ENCODE peak calls at places on chromosome 10, in eight cellular contexts. I is GM23248, Z is neural progenitor cell, A is neuronal stem cell, E is MM.1S, G is mammary epithelial cell, R is IMR-90, W is OCI-LY7. T is an unnamed sample.

GRCh38 chr10:107516349-107516748 is 351.8 kb upstream of the SORCS1 start:
- DNase-seq in R (no peak), E (no peak), G (no peak), Z (no peak), I (no peak), W (no peak), A (no peak), T (no peak)

GRCh38 chr10:5629789-5630436 is 36.5 kb downstream of the ASB13 start:
- DNase-seq in E (peak), R (peak), G (peak), W (peak), A (peak), I (peak), Z (peak), T (peak)

GRCh38 chr10:61900829-61901783 is at the start of gene ARID5B:
- DNase-seq in Z (peak), G (peak), I (peak), A (peak), E (peak), W (peak), R (peak), T (peak)

GRCh38 chr10:4835494-4835918 is 9.5 kb downstream of the AKR1E2 start:
- DNase-seq in I (no peak), A (no peak), W (no peak), R (no peak), Z (no peak), E (no peak), G (no peak), T (no peak)

GRCh38 chr10:132329565-132330485 is 2.2 kb upstream of the LRRC27 start:
- DNase-seq in I (peak), W (peak), R (peak), G (peak), E (peak), Z (no peak), A (no peak), T (peak)

GRCh38 chr10:31760674-31761081 is 168.0 kb downstream of the ARHGAP12 start:
- DNase-seq in G (no peak), A (no peak), E (no peak), W (no peak), I (peak), Z (no peak), R (no peak), T (peak)

GRCh38 chr10:6353526-6353925 is 150.8 kb downstream of the PFKFB3 start:
- DNase-seq in E (no peak), A (no peak), Z (no peak), R (no peak), G (no peak), I (no peak), W (no peak), T (no peak)

GRCh38 chr10:79137404-79137803 is 68.6 kb downstream of the ZMIZ1 start:
- DNase-seq in W (no peak), E (no peak), G (no peak), I (no peak), R (no peak), Z (no peak), A (no peak), T (no peak)

GRCh38 chr10:35058134-35058533 is 32.0 kb downstream of the CUL2 start:
- DNase-seq in R (peak), W (no peak), A (no peak), E (no peak), Z (no peak), G (peak), I (peak), T (peak)

GRCh38 chr10:79605308-79605707 is 5.4 kb upstream of the SFTPA1 start:
- DNase-seq in W (no peak), I (no peak), G (no peak), R (no peak), E (no peak), Z (no peak), A (no peak), T (no peak)

GRCh38 chr10:43703286-43703685 is 54.6 kb upstream of the ZNF32 start:
- DNase-seq in W (no peak), R (no peak), Z (no peak), G (no peak), A (no peak), I (no peak), E (no peak), T (no peak)

GRCh38 chr10:78831457-78831856 is 237.3 kb upstream of the ZMIZ1 start:
- DNase-seq in G (no peak), R (no peak), E (no peak), I (no peak), W (no peak), A (no peak), Z (no peak), T (no peak)

GRCh38 chr10:6162589-6163356 is 40.0 kb upstream of the PFKFB3 start:
- DNase-seq in I (peak), W (no peak), E (no peak), R (no peak), A (no peak), Z (no peak), G (no peak), T (no peak)

GRCh38 chr10:99779335-99779734 is 3.1 kb upstream of the ABCC2 start:
- DNase-seq in W (peak), E (no peak), I (peak), G (peak), Z (no peak), R (peak), A (no peak), T (no peak)

GRCh38 chr10:35204650-35205319 is 78.1 kb downstream of the CREM start:
- DNase-seq in G (no peak), E (no peak), I (no peak), A (no peak), W (no peak), R (no peak), Z (no peak), T (no peak)

GRCh38 chr10:37947526-37947925 is 28.9 kb downstream of the ZNF25 start:
- DNase-seq in W (no peak), Z (no peak), E (no peak), R (no peak), I (no peak), A (no peak), G (no peak), T (no peak)

GRCh38 chr10:25113231-25114035 is 61.4 kb upstream of the GPR158 start:
- DNase-seq in I (peak), W (peak), G (peak), R (peak), Z (peak), A (peak), E (peak), T (peak)

GRCh38 chr10:93916257-93917063 is 22.7 kb downstream of the SLC35G1 start:
- DNase-seq in Z (peak), R (peak), I (peak), G (peak), W (peak), E (peak), A (no peak), T (no peak)

GRCh38 chr10:47022311-47023131 is 111.3 kb downstream of the PTPN20 start:
- DNase-seq in I (no peak), W (no peak), G (no peak), E (no peak), R (no peak), A (no peak), Z (no peak), T (peak)

GRCh38 chr10:99927719-99928280 is 81.9 kb downstream of the DNMBP start:
- DNase-seq in E (no peak), G (no peak), W (no peak), I (no peak), Z (peak), A (no peak), R (no peak), T (no peak)

GRCh38 chr10:35594115-35594849 is 10.9 kb upstream of the GJD4 start:
- DNase-seq in I (no peak), E (no peak), G (no peak), R (no peak), A (no peak), Z (no peak), W (no peak), T (no peak)

GRCh38 chr10:96271017-96271815 is at the start of gene BLNK:
- DNase-seq in R (peak), E (peak), A (no peak), W (peak), Z (no peak), I (peak), G (peak), T (no peak)

GRCh38 chr10:122263971-122264370 is 7.1 kb upstream of the BTBD16 start:
- DNase-seq in Z (no peak), W (no peak), E (no peak), A (no peak), I (peak), G (peak), R (peak), T (peak)

GRCh38 chr10:2476236-2476814 is 591.0 kb upstream of the PFKP start:
- DNase-seq in A (no peak), G (no peak), I (no peak), E (no peak), W (no peak), R (no peak), Z (no peak), T (no peak)

GRCh38 chr10:15744217-15744865 is 24.6 kb upstream of the ITGA8 start:
- DNase-seq in A (peak), Z (peak), G (peak), I (peak), W (peak), R (peak), E (peak), T (no peak)

GRCh38 chr10:102959399-102959798 is 41.3 kb downstream of the CNNM2 start:
- DNase-seq in A (no peak), I (no peak), Z (no peak), R (no peak), G (no peak), W (no peak), E (no peak), T (no peak)

GRCh38 chr10:119342017-119342734 is 134.8 kb downstream of the GRK5 start:
- DNase-seq in W (no peak), A (no peak), Z (no peak), R (peak), G (no peak), I (peak), E (no peak), T (peak)

GRCh38 chr10:6737080-6737641 is 157.1 kb upstream of the PRKCQ start:
- DNase-seq in R (peak), I (peak), E (no peak), A (no peak), Z (no peak), G (peak), W (no peak), T (no peak)

GRCh38 chr10:46018453-46019169 is 11.8 kb downstream of the NCOA4 start:
- DNase-seq in Z (no peak), A (no peak), W (no peak), E (no peak), R (peak), I (peak), G (no peak), T (no peak)

GRCh38 chr10:5515948-5516761 is 8.6 kb upstream of the CALML3 start:
- DNase-seq in E (no peak), Z (no peak), W (no peak), A (no peak), R (no peak), I (no peak), G (no peak), T (peak)

GRCh38 chr10:129105266-129105665 is 361.8 kb upstream of the MGMT start:
- DNase-seq in Z (no peak), R (peak), A (no peak), E (no peak), W (no peak), I (peak), G (no peak), T (peak)

GRCh38 chr10:17041626-17042520 is 87.7 kb downstream of the CUBN start:
- DNase-seq in Z (no peak), I (no peak), W (no peak), E (no peak), G (no peak), A (no peak), R (no peak), T (no peak)

GRCh38 chr10:47145290-47145934 is 154.6 kb upstream of the GDF10 start:
- DNase-seq in Z (no peak), W (no peak), R (no peak), G (no peak), I (peak), E (no peak), A (no peak), T (no peak)

DNA sequence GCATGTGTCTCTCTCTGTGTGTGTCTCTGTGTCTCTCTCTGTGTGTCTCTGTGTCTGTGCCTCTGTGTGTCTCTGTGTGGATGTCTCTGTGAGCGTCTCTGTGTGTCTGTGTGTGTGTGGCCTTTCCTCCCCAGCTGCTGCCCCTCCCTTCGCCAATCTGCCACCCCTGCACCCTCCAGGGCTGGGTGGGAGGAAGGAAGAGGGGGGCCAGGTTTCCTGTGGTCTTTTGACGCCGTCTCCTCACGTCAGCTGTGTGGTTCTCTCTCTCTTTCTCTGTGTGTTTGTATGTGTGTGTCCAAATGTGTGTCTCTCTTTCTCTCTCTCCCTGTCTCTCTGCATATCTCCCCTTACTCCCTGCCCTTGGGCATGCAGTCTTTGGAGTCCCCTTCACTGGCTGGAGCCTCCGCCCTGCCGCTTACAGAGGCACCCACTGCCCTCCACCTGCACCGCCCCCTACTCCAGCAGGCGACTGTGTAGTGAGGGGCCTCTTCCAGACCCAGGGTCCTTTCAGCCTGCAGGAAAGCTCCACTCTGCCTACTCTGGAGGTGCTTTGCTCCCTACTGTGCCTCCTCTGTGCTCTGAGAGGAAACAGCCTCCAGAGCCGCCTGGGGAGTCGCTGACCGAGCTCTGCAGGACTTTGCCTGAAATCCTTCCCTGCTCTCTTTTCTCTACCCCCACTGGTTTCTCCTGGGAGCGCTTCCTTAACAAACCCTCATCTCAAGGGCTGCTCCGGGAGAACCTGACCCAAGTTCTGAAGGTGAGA is 44.2 kb upstream of the C10orf71 start:
- DNase-seq in E (no peak), I (no peak), A (no peak), G (no peak), W (no peak), R (no peak), Z (no peak), T (no peak)
- H2AFZ ChIP-seq in E (no peak), I (no peak), A (no peak), G (no peak), W (no peak), R (no peak), Z (no peak), T (no peak)

GRCh38 chr10:21726601-21727295 is 192.7 kb downstream of the MLLT10 start:
- DNase-seq in E (no peak), Z (peak), W (no peak), R (peak), A (no peak), G (no peak), I (no peak), T (no peak)
- H3K4me3 ChIP-seq in E (no peak), Z (no peak), W (no peak), R (no peak), A (no peak), G (no peak), I (no peak), T (no peak)

GRCh38 chr10:88065384-88066049 is 202.1 kb downstream of the PTEN start:
- DNase-seq in A (no peak), I (no peak), G (no peak), Z (no peak), W (no peak), E (no peak), R (no peak), T (no peak)
- H3K27ac ChIP-seq in A (no peak), I (no peak), G (no peak), Z (no peak), W (peak), E (peak), R (no peak), T (no peak)

DNA sequence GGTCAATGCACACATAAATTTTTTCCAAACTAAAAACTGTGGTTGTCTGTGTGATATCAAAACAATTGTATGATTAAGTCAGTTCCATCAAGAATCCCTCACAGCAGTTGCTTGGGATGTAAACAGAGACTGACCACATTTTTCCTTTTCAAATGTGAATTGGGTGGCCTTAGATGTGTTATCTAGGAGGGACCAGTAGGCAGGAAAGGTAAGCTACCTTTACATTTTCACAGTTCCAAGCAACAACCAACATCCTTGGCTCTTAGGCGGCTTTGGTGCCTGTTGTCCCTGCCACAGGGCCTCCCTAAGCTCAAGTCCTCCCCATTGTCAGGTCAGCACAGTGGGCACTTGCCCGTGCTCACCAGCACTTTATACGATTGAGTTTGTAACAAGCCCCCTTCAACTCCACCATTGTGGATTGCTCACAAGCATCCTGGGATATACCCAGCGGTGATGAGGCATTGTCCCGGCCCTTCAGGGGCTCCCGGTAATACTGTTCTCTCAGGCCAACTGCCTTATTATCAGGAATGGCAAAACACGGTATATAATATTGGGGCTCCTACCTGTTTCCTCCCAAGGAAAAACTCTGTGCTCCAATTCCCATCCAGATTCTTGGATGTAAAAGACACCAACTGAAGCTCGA is 114.9 kb upstream of the ANKRD1 start:
- DNase-seq in W (no peak), G (no peak), Z (no peak), A (no peak), R (no peak), E (no peak), I (no peak), T (no peak)
- H2AFZ ChIP-seq in W (no peak), G (no peak), Z (no peak), A (no peak), R (no peak), E (no peak), I (no peak), T (no peak)

GRCh38 chr10:70495691-70496261 is 17.2 kb downstream of the PALD1 start:
- DNase-seq in G (no peak), W (no peak), R (no peak), A (no peak), I (no peak), E (no peak), Z (no peak), T (no peak)

GRCh38 chr10:70494536-70494935 is 16.0 kb downstream of the PALD1 start:
- DNase-seq in R (no peak), W (no peak), Z (no peak), E (peak), G (no peak), I (peak), A (no peak), T (peak)

GRCh38 chr10:70494966-70495365 is 16.4 kb downstream of the PALD1 start:
- DNase-seq in Z (no peak), R (no peak), A (no peak), G (no peak), W (no peak), E (peak), I (no peak), T (no peak)

GRCh38 chr10:70492786-70493659 is 14.5 kb downstream of the PALD1 start:
- DNase-seq in G (peak), Z (no peak), R (peak), A (no peak), W (peak), I (peak), E (no peak), T (no peak)

GRCh38 chr10:70493660-70494234 is 15.2 kb downstream of the PALD1 start:
- DNase-seq in E (peak), I (no peak), W (peak), R (no peak), Z (peak), A (no peak), G (no peak), T (no peak)
- H3K4me3 ChIP-seq in E (peak), I (no peak), W (peak), R (no peak), Z (no peak), A (no peak), G (no peak), T (no peak)

T was measured in osteoblast.